ENCODE peak calls at places on chromosomes 1 and 21, in eight cellular contexts. I is fibroblast of lung; B is Calu3; W is WTC11; Z is astrocyte of the spinal cord; V is CD4-positive, alpha-beta T cell; M is H9; H is A549. X is an unnamed sample.

GRCh38 chr1:28139033-28139712 is 37.3 kb downstream of the PTAFR start:
- DNase-seq in I (peak; percentile 60), B (no peak), W (no peak), Z (peak; percentile 47), V (no peak), M (no peak), H (peak; percentile 38), X (no peak)

GRCh38 chr1:8396083-8396911 is 78.4 kb downstream of the SLC45A1 start:
- DNase-seq in I (peak; percentile 59), B (no peak), W (no peak), Z (peak; percentile 67), V (no peak), M (no peak), H (no peak), X (no peak)

GRCh38 chr1:109787211-109787844 is 23.6 kb upstream of the EPS8L3 start:
- DNase-seq in I (no peak), B (no peak), W (no peak), Z (no peak), V (no peak), M (no peak), H (no peak), X (peak; percentile 20)

GRCh38 chr1:56389813-56390539 is 189.4 kb downstream of the PLPP3 start:
- DNase-seq in I (peak; percentile 28), B (peak; percentile 30), W (peak; percentile 47), Z (no peak), V (no peak), M (peak; percentile 56), H (no peak), X (no peak)

GRCh38 chr1:20644416-20644815 is 11.2 kb downstream of the PINK1 start:
- DNase-seq in I (no peak), B (no peak), W (no peak), Z (no peak), V (no peak), M (no peak), H (no peak), X (no peak)

GRCh38 chr21:28473530-28474225 is 519.0 kb downstream of the LTN1 start:
- DNase-seq in I (peak; percentile 91), B (no peak), W (no peak), Z (no peak), V (no peak), M (no peak), H (no peak), X (no peak)

GRCh38 chr21:33561373-33561772 is 18.5 kb downstream of the SON start:
- DNase-seq in I (no peak), B (no peak), W (no peak), Z (no peak), V (no peak), M (no peak), H (no peak), X (no peak)

GRCh38 chr1:15833069-15833679 is 14.3 kb upstream of the SPEN start:
- DNase-seq in I (peak; percentile 63), B (peak; percentile 49), W (no peak), Z (no peak), V (peak; percentile 51), M (peak; percentile 45), H (peak; percentile 78), X (no peak)

GRCh38 chr1:85280636-85281035 is 4.2 kb upstream of the BCL10 start:
- DNase-seq in I (no peak), B (no peak), W (no peak), Z (no peak), V (no peak), M (no peak), H (no peak), X (no peak)

GRCh38 chr1:230747886-230748800 is 955 bp downstream of the CAPN9 start:
- DNase-seq in I (no peak), B (no peak), W (no peak), Z (no peak), V (no peak), M (no peak), H (no peak), X (no peak)

GRCh38 chr1:23529146-23530088 is 1.6 kb downstream of the E2F2 start:
- DNase-seq in I (no peak), B (no peak), W (no peak), Z (no peak), V (no peak), M (no peak), H (peak; percentile 28), X (no peak)

GRCh38 chr21:35410123-35410522 is 361.0 kb upstream of the RUNX1 start:
- DNase-seq in I (no peak), B (no peak), W (no peak), Z (no peak), V (no peak), M (no peak), H (no peak), X (no peak)

GRCh38 chr1:65174585-65174984 is 26.6 kb downstream of the AK4 start:
- DNase-seq in I (peak; percentile 96), B (peak; percentile 70), W (no peak), Z (peak; percentile 97), V (no peak), M (no peak), H (no peak), X (no peak)

GRCh38 chr21:42421018-42421793 is 17.5 kb downstream of the UBASH3A start:
- DNase-seq in I (no peak), B (no peak), W (no peak), Z (no peak), V (no peak), M (no peak), H (no peak), X (no peak)

GRCh38 chr1:167617100-167617949 is 12.7 kb upstream of the RCSD1 start:
- DNase-seq in I (peak; percentile 8), B (no peak), W (no peak), Z (peak; percentile 16), V (no peak), M (no peak), H (peak; percentile 16), X (no peak)

GRCh38 chr1:156677616-156678596 is 699 bp upstream of the NES start:
- DNase-seq in I (peak; percentile 92), B (peak; percentile 70), W (peak; percentile 77), Z (peak; percentile 90), V (no peak), M (peak; percentile 81), H (peak; percentile 85), X (no peak)

GRCh38 chr1:93820554-93821411 is 58.2 kb downstream of the DNTTIP2 start:
- DNase-seq in I (no peak), B (no peak), W (no peak), Z (no peak), V (no peak), M (peak; percentile 55), H (no peak), X (no peak)

GRCh38 chr1:205013683-205014367 is 29.2 kb upstream of the CNTN2 start:
- DNase-seq in I (no peak), B (no peak), W (no peak), Z (no peak), V (no peak), M (no peak), H (no peak), X (no peak)

GRCh38 chr1:85111709-85112108 is 63.4 kb upstream of the MCOLN3 start:
- DNase-seq in I (no peak), B (no peak), W (no peak), Z (no peak), V (no peak), M (no peak), H (no peak), X (no peak)

GRCh38 chr1:67144696-67145095 is 9.9 kb upstream of the C1orf141 start:
- DNase-seq in I (peak; percentile 7), B (no peak), W (no peak), Z (no peak), V (no peak), M (no peak), H (no peak), X (no peak)

GRCh38 chr1:8955367-8955766 is 9.7 kb downstream of the CA6 start:
- DNase-seq in I (no peak), B (no peak), W (no peak), Z (no peak), V (no peak), M (no peak), H (no peak), X (no peak)

GRCh38 chr1:27773732-27774445 is 870 bp downstream of the STX12 start:
- DNase-seq in I (peak; percentile 36), B (no peak), W (no peak), Z (peak; percentile 45), V (no peak), M (no peak), H (peak; percentile 4), X (no peak)

DNA sequence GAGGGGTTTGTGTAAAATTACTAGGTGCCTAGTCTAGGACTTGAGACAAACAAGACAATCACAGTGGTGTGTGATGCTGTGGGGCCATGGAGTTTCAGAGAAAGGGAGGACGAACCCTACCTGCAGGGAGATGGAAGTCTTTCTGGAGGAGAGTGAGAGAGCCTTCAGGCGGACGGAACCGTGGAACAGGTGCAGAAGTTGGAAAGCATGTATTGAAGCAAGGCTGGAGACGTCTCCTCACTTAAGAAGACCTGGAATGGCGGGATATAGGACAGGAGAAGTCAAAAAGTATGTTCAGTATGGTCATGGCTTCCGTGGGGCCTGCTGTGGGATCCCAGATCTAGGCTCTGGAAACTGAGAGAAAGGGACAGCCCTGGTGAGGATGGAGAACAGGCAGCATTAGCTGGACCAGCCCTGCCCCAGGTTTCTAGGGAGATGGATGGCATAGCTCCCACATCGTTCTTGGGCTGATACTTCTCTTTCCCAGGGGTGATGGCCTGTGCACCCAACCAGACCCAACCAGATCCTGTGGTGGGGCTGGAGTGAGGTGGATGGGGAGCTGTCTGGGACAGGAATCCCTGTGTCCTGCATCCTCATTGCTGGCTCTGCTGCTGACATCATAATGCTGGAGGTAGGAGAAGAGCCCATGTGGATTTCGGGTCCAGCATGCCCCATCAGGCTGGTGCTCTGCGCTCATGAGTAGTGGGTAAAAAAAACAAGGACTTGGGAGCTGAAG is 15.0 kb upstream of the LRP8 start:
- DNase-seq in I (no peak), B (no peak), W (no peak), Z (no peak), V (peak; percentile 16), M (peak; percentile 8), H (no peak), X (no peak)
- TF ChIP-seq CTCF in I (no peak), B (no peak), W (no peak), Z (no peak), V (no peak), M (no peak), H (no peak), X (no peak)

GRCh38 chr1:195717651-195718050 is 890.6 kb downstream of the KCNT2 start:
- DNase-seq in I (peak; percentile 70), B (no peak), W (no peak), Z (peak; percentile 42), V (no peak), M (no peak), H (peak; percentile 19), X (no peak)
- TF ChIP-seq CTCF in I (peak; percentile 18), B (no peak), W (no peak), Z (peak; percentile 43), V (no peak), M (peak; percentile 62), H (peak; percentile 59), X (no peak)

DNA sequence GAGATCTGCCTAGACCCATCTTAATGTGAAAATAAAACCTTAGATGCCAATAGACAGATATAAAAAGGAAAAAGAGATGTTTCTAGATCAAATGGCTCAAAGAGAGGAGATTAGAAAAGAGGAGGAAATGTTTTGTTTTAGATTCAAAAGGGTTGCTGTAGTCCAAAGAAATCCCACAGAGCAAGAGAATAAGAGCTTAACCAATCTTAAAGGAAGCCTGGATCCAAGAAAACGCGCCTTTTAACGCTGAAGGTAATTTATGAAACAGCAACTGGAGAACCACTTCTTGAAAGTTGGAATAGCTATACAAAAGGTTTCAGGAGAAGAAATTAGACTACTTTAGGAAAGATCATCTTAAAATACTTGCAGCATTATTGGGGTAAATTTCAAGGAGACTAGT is 298.8 kb downstream of the BRINP2 start:
- DNase-seq in I (no peak), B (no peak), W (no peak), Z (no peak), V (no peak), M (no peak), H (no peak), X (no peak)
- TF ChIP-seq CTCF in I (no peak), B (no peak), W (no peak), Z (no peak), V (no peak), M (no peak), H (no peak), X (no peak)

GRCh38 chr1:88655685-88656299 is 28.3 kb upstream of the PKN2 start:
- DNase-seq in I (peak; percentile 64), B (no peak), W (no peak), Z (peak; percentile 49), V (no peak), M (no peak), H (peak; percentile 18), X (no peak)
- TF ChIP-seq CTCF in I (no peak), B (no peak), W (peak; percentile 64), Z (peak; percentile 44), V (peak; percentile 83), M (peak; percentile 80), H (peak; percentile 60), X (no peak)